ENCODE peak calls at places on chromosomes 2 and 18, in seven cellular contexts. H is RPMI7951; R is stimulated activated CD4-positive, alpha-beta T cell treated with anti-CD3 and anti-CD28 coated beads, Interleukin-15, amount 100 ng/mL, for 1 hour; P is T-helper 9 cell; M is fibroblast of lung; A is NCI-H226; W is NCI-H1105 treated with DMSO at 0.1 percent for 48 hours. U is an unnamed sample.

GRCh38 chr2:64646007-64646880 is 7.5 kb downstream of the SERTAD2 start:
- DNase-seq in H (peak), R (peak), A (peak), M (peak), P (peak), W (peak), U (peak)

GRCh38 chr2:69208023-69208595 is 178.9 kb downstream of the GFPT1 start:
- DNase-seq in P (no peak), M (peak), R (no peak), H (peak), A (no peak), W (no peak), U (no peak)

GRCh38 chr2:239318790-239319189 is 82.0 kb downstream of the HDAC4 start:
- DNase-seq in R (no peak), H (peak), M (peak), P (no peak), W (no peak), A (no peak), U (peak)

GRCh38 chr2:88563134-88563533 is 64.1 kb downstream of the EIF2AK3 start:
- DNase-seq in W (no peak), R (no peak), H (no peak), P (no peak), M (peak), A (no peak), U (no peak)

GRCh38 chr18:47595816-47596501 is 334.5 kb downstream of the SMAD2 start:
- DNase-seq in M (no peak), H (peak), A (no peak), W (peak), R (no peak), P (no peak), U (peak)

GRCh38 chr2:144402282-144402681 is 117.6 kb downstream of the ZEB2 start:
- DNase-seq in R (no peak), M (peak), H (no peak), A (no peak), W (no peak), P (no peak), U (no peak)

GRCh38 chr2:239312741-239313246 is 88.0 kb downstream of the HDAC4 start:
- DNase-seq in R (no peak), A (no peak), H (no peak), W (no peak), P (no peak), M (no peak), U (peak)

GRCh38 chr2:161307676-161308075 is 549 bp upstream of the PSMD14 start:
- DNase-seq in M (peak), H (no peak), W (no peak), R (no peak), P (no peak), A (no peak), U (no peak)

GRCh38 chr2:26892916-26893524 is 45.1 kb downstream of the DPYSL5 start:
- DNase-seq in A (no peak), W (no peak), H (no peak), R (no peak), P (no peak), M (no peak), U (no peak)

GRCh38 chr18:79611040-79611681 is 68.4 kb upstream of the CTDP1 start:
- DNase-seq in R (no peak), A (peak), W (no peak), M (peak), P (no peak), H (peak), U (no peak)

GRCh38 chr2:43175187-43175490 is 51.3 kb downstream of the ZFP36L2 start:
- DNase-seq in P (no peak), R (no peak), W (no peak), A (no peak), H (peak), M (peak), U (no peak)

GRCh38 chr2:235500110-235500760 is 6.4 kb downstream of the AGAP1 start:
- DNase-seq in M (no peak), W (no peak), H (no peak), P (no peak), A (no peak), R (no peak), U (no peak)

GRCh38 chr18:41484069-41484468 is 471.0 kb upstream of the PIK3C3 start:
- DNase-seq in R (no peak), P (no peak), W (peak), H (no peak), M (no peak), A (no peak), U (no peak)

GRCh38 chr2:48356701-48357322 is 173.1 kb upstream of the STON1 start:
- DNase-seq in M (peak), R (no peak), P (no peak), A (peak), H (peak), W (peak), U (no peak)

GRCh38 chr2:144489315-144489920 is 30.5 kb downstream of the ZEB2 start:
- DNase-seq in H (no peak), W (peak), A (no peak), R (no peak), P (no peak), M (no peak), U (no peak)

GRCh38 chr2:238989484-238989883 is 141.6 kb downstream of the TWIST2 start:
- DNase-seq in A (no peak), W (no peak), H (no peak), M (no peak), R (no peak), P (no peak), U (no peak)

GRCh38 chr18:40469851-40470250 is 1485.2 kb upstream of the PIK3C3 start:
- DNase-seq in R (no peak), A (no peak), H (no peak), W (no peak), M (no peak), P (no peak), U (no peak)

GRCh38 chr2:35526741-35527140 is 828.8 kb upstream of the CRIM1 start:
- DNase-seq in M (no peak), P (no peak), A (no peak), H (no peak), R (no peak), W (no peak), U (no peak)

GRCh38 chr2:220163486-220163885 is 536.1 kb downstream of the SLC4A3 start:
- DNase-seq in W (no peak), R (no peak), A (peak), M (no peak), P (no peak), H (peak), U (no peak)

GRCh38 chr2:9547272-9547991 is 8.2 kb downstream of the ADAM17 start:
- DNase-seq in A (no peak), W (no peak), M (peak), P (no peak), H (peak), R (no peak), U (no peak)

GRCh38 chr18:10523544-10523943 is 2.3 kb upstream of the NAPG start:
- DNase-seq in P (no peak), W (no peak), H (no peak), A (no peak), R (no peak), M (no peak), U (no peak)

GRCh38 chr2:147045113-147045512 is 799.7 kb upstream of the ACVR2A start:
- DNase-seq in A (peak), W (peak), P (peak), R (peak), H (peak), M (peak), U (peak)

GRCh38 chr2:15615310-15615920 is 23.7 kb downstream of the DDX1 start:
- DNase-seq in W (no peak), R (no peak), H (no peak), P (no peak), M (no peak), A (no peak), U (no peak)

GRCh38 chr2:127175821-127176354 is 44.2 kb downstream of the CYP27C1 start:
- DNase-seq in P (no peak), W (no peak), R (no peak), A (no peak), M (peak), H (peak), U (no peak)

GRCh38 chr2:178514664-178515063 is 34.4 kb downstream of the PLEKHA3 start:
- DNase-seq in W (no peak), R (no peak), A (peak), P (no peak), M (peak), H (peak), U (no peak)

GRCh38 chr2:147548453-147548852 is 296.4 kb upstream of the ACVR2A start:
- DNase-seq in P (no peak), H (no peak), W (no peak), R (no peak), M (no peak), A (no peak), U (no peak)